ENCODE peak calls at places on chromosome 16, in six cellular contexts. T is fibroblast of lung; Y is ovary; W is CD8-positive, alpha-beta memory T cell; D is esophagus muscularis mucosa; Q is psoas muscle. N is an unnamed sample.
A peak's percentile ranks its signal among the peaks of the same experiment; 100 is the strongest.

GRCh38 chr16:53084736-53085538 is 30.1 kb downstream of the CHD9 start:
- DNase-seq in T (no peak), Y (peak; percentile 49), W (no peak), D (no peak), Q (no peak), N (no peak)

GRCh38 chr16:76541062-76541461 is 263.9 kb downstream of the CNTNAP4 start:
- DNase-seq in T (no peak), Y (no peak), W (no peak), D (no peak), Q (no peak), N (no peak)

GRCh38 chr16:14423344-14423743 is 206.7 kb downstream of the PARN start:
- DNase-seq in T (peak; percentile 20), Y (no peak), W (no peak), D (no peak), Q (no peak), N (no peak)

GRCh38 chr16:71479420-71479819 is 9.7 kb downstream of the ZNF19 start:
- DNase-seq in T (no peak), Y (no peak), W (no peak), D (no peak), Q (no peak), N (no peak)

GRCh38 chr16:75011634-75012307 is 12.9 kb downstream of the ZNRF1 start:
- DNase-seq in T (peak; percentile 94), Y (peak; percentile 62), W (no peak), D (no peak), Q (no peak), N (no peak)

GRCh38 chr16:53881371-53881770 is 177.4 kb downstream of the FTO start:
- DNase-seq in T (peak; percentile 42), Y (no peak), W (no peak), D (no peak), Q (no peak), N (no peak)

GRCh38 chr16:10123141-10123540 is 59.1 kb downstream of the GRIN2A start:
- DNase-seq in T (peak; percentile 56), Y (no peak), W (no peak), D (no peak), Q (no peak), N (no peak)

GRCh38 chr16:11165894-11166665 is 89.9 kb downstream of the SOCS1 start:
- DNase-seq in T (no peak), Y (no peak), W (no peak), D (no peak), Q (peak; percentile 36), N (no peak)

GRCh38 chr16:3010510-3010909 is 2.2 kb upstream of the CLDN9 start:
- DNase-seq in T (no peak), Y (no peak), W (no peak), D (no peak), Q (no peak), N (no peak)

GRCh38 chr16:3007059-3007956 is 5.4 kb upstream of the CLDN9 start:
- DNase-seq in T (no peak), Y (no peak), W (no peak), D (no peak), Q (no peak), N (no peak)

GRCh38 chr16:3007957-3008748 is 4.6 kb upstream of the CLDN9 start:
- DNase-seq in T (no peak), Y (no peak), W (no peak), D (no peak), Q (no peak), N (no peak)

GRCh38 chr16:3009568-3010390 is 2.9 kb upstream of the CLDN9 start:
- DNase-seq in T (no peak), Y (no peak), W (no peak), D (no peak), Q (no peak), N (no peak)

GRCh38 chr16:3008749-3009088 is 4.0 kb upstream of the CLDN9 start:
- DNase-seq in T (no peak), Y (no peak), W (no peak), D (no peak), Q (no peak), N (no peak)
- H3K4me3 ChIP-seq in T (no peak overlapping the region), Y (no peak overlapping the region), W (no peak overlapping the region), D (no peak overlapping the region), Q (no peak overlapping the region), N (no peak overlapping the region)

GRCh38 chr16:31880322-31880979 is 6.8 kb downstream of the ZNF267 start:
- DNase-seq in T (peak; percentile 88), Y (no peak), W (no peak), D (no peak), Q (no peak), N (no peak)
- H3K4me1 ChIP-seq in T (peaks cover 11% of the 10 kb centered on the region), Y (peaks cover 4% of the 10 kb centered on the region), W (peaks cover 69% of the 10 kb centered on the region), D (peaks cover 23% of the 10 kb centered on the region), Q (no peaks in the 10 kb centered on the region), N (peaks cover 26% of the 10 kb centered on the region)

GRCh38 chr16:88289549-88290344 is 93.0 kb upstream of the ZNF469 start:
- DNase-seq in T (no peak), Y (no peak), W (no peak), D (no peak), Q (peak; percentile 33), N (no peak)

GRCh38 chr16:88288303-88288702 is 94.5 kb upstream of the ZNF469 start:
- DNase-seq in T (no peak), Y (no peak), W (no peak), D (no peak), Q (no peak), N (no peak)

GRCh38 chr16:88290850-88291830 is 91.6 kb upstream of the ZNF469 start:
- DNase-seq in T (no peak), Y (no peak), W (no peak), D (no peak), Q (peak; percentile 26), N (no peak)

GRCh38 chr16:88287219-88287618 is 95.5 kb upstream of the ZNF469 start:
- DNase-seq in T (peak; percentile 27), Y (no peak), W (no peak), D (no peak), Q (peak; percentile 41), N (no peak)

GRCh38 chr16:88289001-88289400 is 93.8 kb upstream of the ZNF469 start:
- DNase-seq in T (no peak), Y (no peak), W (no peak), D (no peak), Q (no peak), N (no peak)
- H3K9me3 ChIP-seq in T (no peaks in the 10 kb centered on the region), Y (no peaks in the 10 kb centered on the region), W (no peaks in the 10 kb centered on the region), D (no peaks in the 10 kb centered on the region), Q (peaks cover 11% of the 10 kb centered on the region), N (no peaks in the 10 kb centered on the region)

DNA sequence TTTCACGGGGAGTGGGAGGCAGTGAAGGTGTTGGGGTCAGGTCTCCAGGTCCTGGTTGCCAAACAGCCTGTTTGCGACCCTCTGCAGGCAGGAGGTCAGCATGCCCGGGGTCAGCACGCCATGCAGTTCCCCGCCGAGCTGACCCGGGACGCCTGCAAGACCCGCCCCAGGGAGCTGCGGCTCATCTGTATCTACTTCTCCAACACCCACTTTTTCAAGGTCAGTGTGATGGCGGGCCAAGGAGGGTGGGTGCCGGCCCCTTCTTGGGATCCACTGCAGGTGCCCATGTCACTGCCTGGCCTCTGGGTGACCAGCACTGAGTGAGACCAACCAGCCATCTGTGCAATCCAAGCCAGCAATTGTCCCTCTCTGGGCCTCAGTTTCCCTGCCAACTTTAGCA is 21.3 kb downstream of the ADGRG5 start:
- DNase-seq in T (no peak), Y (no peak), W (no peak), D (no peak), Q (no peak), N (no peak)
- H3K4me3 ChIP-seq in T (no peak overlapping the region), Y (no peak overlapping the region), W (no peak overlapping the region), D (no peak overlapping the region), Q (no peak overlapping the region), N (no peak overlapping the region)

DNA sequence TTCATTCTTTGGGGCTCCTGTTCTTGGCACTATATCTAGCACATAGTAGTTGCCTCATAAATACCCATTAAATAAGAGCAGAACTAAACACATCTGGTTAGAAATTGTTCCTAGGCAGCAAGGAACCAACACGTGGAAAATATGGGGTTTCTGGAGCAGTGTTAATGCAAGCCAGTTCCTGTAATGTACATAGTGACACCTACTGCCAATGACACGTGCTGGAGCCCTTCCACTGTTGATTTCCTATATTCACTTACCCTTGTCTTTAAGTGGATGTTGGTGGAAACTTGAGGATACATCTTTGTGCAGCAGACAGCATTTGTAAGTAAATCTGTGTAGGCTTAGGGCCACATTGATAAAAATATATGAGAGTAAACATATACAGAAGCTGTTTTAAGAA is 1.6 kb upstream of the IRF8 start:
- DNase-seq in T (no peak), Y (no peak), W (no peak), D (no peak), Q (no peak), N (peak; percentile 48)
- H3K4me1 ChIP-seq in T (no peaks in the 10 kb centered on the region), Y (peaks cover 5% of the 10 kb centered on the region), W (peaks cover 20% of the 10 kb centered on the region), D (peaks cover 11% of the 10 kb centered on the region), Q (peaks cover 6% of the 10 kb centered on the region), N (peaks cover 20% of the 10 kb centered on the region)

DNA sequence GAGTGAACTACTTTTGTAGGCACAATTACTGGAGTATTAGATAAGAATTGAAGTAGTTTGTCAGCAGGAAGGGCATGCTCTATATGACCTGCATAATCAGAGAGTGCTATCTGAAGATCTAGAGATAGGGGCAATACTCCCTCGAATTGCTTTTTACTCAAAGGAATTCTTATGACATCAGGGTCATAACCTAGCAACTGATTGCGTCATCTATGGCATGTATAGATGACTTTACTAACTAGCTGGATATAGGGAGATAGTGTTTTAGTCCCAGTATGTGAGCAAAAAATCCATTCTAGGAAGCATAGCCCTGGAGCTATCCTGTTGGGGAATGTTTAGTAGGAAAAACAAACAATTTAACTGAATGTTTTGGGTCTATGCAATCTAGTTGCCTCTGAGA is 109.5 kb upstream of the ZNF267 start:
- DNase-seq in T (no peak), Y (no peak), W (no peak), D (no peak), Q (no peak), N (no peak)
- H3K9me3 ChIP-seq in T (no peaks in the 10 kb centered on the region), Y (peaks cover 12% of the 10 kb centered on the region), W (peaks cover 49% of the 10 kb centered on the region), D (peaks cover 86% of the 10 kb centered on the region), Q (peaks cover 81% of the 10 kb centered on the region), N (no peaks in the 10 kb centered on the region)

DNA sequence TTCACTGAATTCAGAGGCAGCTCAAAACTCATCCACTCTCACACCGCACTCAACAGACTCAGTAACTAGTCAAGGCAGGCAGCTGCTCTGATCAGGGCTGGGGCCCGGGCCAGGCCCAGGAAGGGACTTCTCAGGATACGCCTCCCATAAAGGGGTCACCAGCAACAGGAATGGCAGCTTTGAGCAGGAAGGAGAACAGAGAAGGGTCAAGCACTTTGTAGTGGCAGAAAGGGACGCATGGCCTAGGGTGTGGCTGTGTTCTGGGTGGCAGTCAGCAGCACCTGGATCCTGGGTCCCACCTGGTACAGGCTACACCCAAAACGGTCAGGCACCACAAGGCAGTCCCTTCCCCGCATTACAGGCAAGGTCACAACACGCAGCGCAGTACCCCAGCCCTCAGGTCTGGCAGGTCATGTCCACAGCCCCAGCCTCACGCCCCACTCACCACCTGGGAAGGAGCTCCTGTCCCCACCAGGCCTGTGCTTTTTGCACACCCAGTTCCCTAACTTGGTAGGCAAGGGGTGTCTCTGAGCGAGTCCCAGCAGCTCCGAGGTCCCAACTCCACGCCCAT is 99.7 kb downstream of the ZNF778 start:
- DNase-seq in T (no peak), Y (no peak), W (no peak), D (no peak), Q (no peak), N (no peak)
- H3K4me3 ChIP-seq in T (no peak overlapping the region), Y (no peak overlapping the region), W (peak overlapping the region; percentile 51), D (no peak overlapping the region), Q (no peak overlapping the region), N (no peak overlapping the region)